ENCODE peak calls at places on chromosomes 11 and 22, in five cellular contexts. H, Z, R, B and Y are unnamed samples.
A peak's percentile ranks its signal among the peaks of the same experiment; 100 is the strongest.

GRCh38 chr11:116716617-116717016 is 56.2 kb downstream of the BUD13 start:
- DNase-seq in H (no peak), Z (no peak), R (no peak), B (no peak), Y (no peak)

GRCh38 chr11:86740628-86741488 is 59.5 kb upstream of the PRSS23 start:
- DNase-seq in H (peak; percentile 58), Z (peak; percentile 78), R (peak; percentile 89), B (no peak), Y (no peak)

GRCh38 chr22:30752771-30753170 is 58.1 kb downstream of the OSBP2 start:
- DNase-seq in H (no peak), Z (no peak), R (no peak), B (no peak), Y (no peak)

GRCh38 chr11:109798521-109798920 is 294.7 kb upstream of the ZC3H12C start:
- DNase-seq in H (no peak), Z (no peak), R (no peak), B (no peak), Y (no peak)

GRCh38 chr11:724063-724732 is 18.2 kb downstream of the EPS8L2 start:
- DNase-seq in H (no peak), Z (no peak), R (no peak), B (peak; percentile 30), Y (no peak)

GRCh38 chr11:91314521-91314920 is 910.1 kb upstream of the FAT3 start:
- DNase-seq in H (no peak), Z (no peak), R (no peak), B (no peak), Y (no peak)

GRCh38 chr11:99316761-99317475 is 296.2 kb downstream of the CNTN5 start:
- DNase-seq in H (no peak), Z (no peak), R (no peak), B (no peak), Y (no peak)

GRCh38 chr22:50403701-50404101 is 60.6 kb downstream of the PPP6R2 start:
- DNase-seq in H (no peak), Z (no peak), R (no peak), B (peak; percentile 77), Y (no peak)

GRCh38 chr22:38104084-38104483 is 6.4 kb downstream of the BAIAP2L2 start:
- DNase-seq in H (no peak), Z (no peak), R (peak; percentile 8), B (no peak), Y (no peak)

GRCh38 chr11:47256374-47256773 is 1.4 kb upstream of the NR1H3 start:
- DNase-seq in H (no peak), Z (no peak), R (no peak), B (no peak), Y (no peak)

GRCh38 chr22:45212306-45212709 is 28.4 kb downstream of the KIAA0930 start:
- DNase-seq in H (no peak), Z (no peak), R (no peak), B (peak; percentile 75), Y (no peak)

GRCh38 chr11:67277231-67277961 is 11.1 kb downstream of the GRK2 start:
- DNase-seq in H (no peak), Z (no peak), R (no peak), B (no peak), Y (no peak)

GRCh38 chr11:65555693-65556231 is 2.4 kb downstream of the LTBP3 start:
- DNase-seq in H (no peak), Z (peak; percentile 83), R (peak; percentile 71), B (peak; percentile 64), Y (no peak)

GRCh38 chr11:38937709-38938108 is 2339.7 kb upstream of the RAG2 start:
- DNase-seq in H (no peak), Z (no peak), R (no peak), B (no peak), Y (peak; percentile 23)

GRCh38 chr11:10659339-10660216 is 34.0 kb downstream of the IRAG1 start:
- DNase-seq in H (no peak), Z (peak; percentile 91), R (peak; percentile 96), B (no peak), Y (peak; percentile 47)

GRCh38 chr11:103903005-103903404 is 133.4 kb upstream of the DDI1 start:
- DNase-seq in H (no peak), Z (no peak), R (no peak), B (no peak), Y (no peak)

GRCh38 chr11:100574894-100575769 is 112.0 kb upstream of the ARHGAP42 start:
- DNase-seq in H (no peak), Z (peak; percentile 6), R (peak; percentile 13), B (no peak), Y (peak; percentile 67)

DNA sequence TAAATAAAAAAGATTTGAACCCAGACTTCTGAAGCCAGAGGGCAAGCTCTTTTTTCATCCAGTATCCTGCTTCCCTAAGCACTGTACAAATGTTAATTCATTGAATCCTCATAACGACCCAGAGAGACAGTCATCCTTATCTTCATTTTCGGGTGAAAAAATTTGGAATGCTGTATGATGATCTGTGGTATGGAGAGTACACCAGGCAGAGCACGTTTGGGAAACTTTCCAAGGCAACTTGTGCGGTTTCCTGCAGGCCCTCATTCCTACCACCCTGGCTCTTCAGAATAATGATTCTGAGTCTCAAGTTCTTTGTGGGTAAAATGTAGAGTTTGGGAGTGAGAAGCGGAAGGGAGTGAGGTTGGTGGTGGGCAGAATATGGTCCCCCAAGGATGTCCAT is 177.9 kb upstream of the CADM1 start:
- DNase-seq in H (no peak), Z (no peak), R (no peak), B (no peak), Y (no peak)
- TF ChIP-seq JUND in H (no peak), Z (no peak), R (no peak), B (no peak), Y (no peak)

DNA sequence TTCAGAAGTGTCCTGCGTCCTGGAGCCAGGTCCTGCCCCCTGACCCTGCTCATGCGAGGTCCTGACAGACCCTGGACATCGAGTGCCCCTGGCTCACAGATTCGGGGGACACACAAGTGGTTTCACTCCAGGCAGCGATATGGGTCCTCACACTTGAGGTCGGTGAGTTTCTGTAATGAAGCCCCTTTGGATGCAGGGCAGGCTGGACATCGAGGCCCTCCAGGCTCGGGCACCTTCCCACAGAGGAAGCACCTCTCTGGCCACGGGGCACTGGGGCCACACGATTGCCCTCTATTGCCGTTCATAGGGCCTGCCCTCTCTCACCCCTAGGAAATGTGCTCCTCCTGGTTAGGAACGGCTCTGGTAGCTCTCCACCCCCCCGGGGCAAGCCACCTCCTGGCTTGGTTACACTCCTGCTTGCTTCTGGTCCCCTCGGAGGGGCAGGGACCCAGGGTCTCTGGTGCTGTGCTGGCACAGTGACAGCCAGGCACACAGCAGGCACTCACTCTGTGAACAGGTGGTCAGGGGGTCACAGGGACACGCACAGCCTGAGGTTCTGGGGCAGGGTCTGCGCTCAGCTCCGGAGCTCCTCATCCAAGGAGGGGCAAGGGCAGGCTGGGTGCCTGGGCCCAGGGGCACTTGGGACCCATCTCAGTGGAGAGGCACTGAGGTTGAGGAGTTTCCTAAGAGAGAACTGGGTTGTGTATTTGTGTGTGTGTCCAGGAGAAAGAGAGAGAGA is 907.7 kb downstream of the BRD1 start:
- DNase-seq in H (no peak), Z (no peak), R (no peak), B (no peak), Y (no peak)
- TF ChIP-seq JUND in H (no peak), Z (no peak), R (no peak), B (no peak), Y (no peak)

GRCh38 chr11:94632356-94632755 is 65.2 kb downstream of the PIWIL4 start:
- DNase-seq in H (no peak), Z (no peak), R (no peak), B (no peak), Y (no peak)

GRCh38 chr11:94635072-94635471 is 67.9 kb downstream of the PIWIL4 start:
- DNase-seq in H (no peak), Z (no peak), R (peak; percentile 7), B (no peak), Y (no peak)

DNA sequence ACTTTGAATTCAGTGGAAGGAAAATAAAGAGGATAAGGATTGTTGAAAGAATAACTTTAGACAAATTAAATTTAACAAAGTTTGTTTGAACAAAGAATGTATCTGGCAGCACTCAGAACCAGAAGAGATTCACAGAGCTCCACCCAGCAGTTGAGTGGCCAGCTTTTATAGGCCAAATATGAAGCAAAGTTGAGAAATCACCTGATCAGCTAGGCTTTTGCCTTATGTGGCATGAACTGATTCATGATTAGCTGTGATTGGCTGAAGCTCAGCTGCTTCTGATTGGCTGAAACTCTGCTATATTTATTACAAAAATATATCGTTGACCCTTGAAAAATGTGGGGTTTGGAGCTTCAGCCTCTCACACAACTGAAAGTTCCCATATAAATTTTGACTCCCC is 62.6 kb downstream of the PIWIL4 start:
- DNase-seq in H (no peak), Z (no peak), R (no peak), B (no peak), Y (no peak)
- TF ChIP-seq JUND in H (no peak), Z (no peak), R (no peak), B (no peak), Y (no peak)

DNA sequence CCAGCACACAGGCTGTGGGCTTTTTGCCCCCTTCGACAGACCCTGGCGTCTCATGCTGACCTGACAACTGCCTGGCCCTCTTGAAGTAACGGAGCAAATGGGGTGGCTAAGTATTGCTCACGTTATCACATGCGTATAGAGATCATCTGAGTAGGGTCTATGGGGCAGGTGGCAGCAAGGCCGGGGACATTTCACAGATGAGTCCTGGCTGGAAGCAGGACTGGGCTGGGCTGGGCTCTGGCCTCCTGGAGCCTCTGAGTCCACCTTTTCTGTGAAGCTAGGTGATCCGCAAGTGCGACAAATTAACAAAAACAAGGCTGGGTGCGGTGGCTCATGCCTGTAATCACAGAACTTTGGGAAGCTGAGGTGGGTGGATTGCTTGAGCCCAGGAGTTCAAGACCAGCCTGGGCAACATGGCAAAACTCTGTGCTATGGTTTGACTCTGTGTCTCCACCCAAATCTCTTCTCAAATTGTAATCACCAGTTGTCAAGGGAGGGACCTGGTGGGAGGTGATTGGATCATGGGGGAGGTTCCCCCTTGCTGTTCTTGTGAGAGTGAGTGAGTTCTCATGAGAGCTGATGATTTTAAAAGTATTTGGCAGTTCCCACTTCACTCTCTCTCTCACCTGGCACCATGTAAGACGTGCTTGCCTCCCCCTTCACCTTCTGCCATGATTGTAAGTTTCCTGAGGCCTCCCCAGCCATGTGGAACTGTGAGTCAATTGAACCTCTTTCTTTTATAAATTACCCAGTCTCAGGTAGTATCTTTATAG is 122.0 kb downstream of the MPPED1 start:
- DNase-seq in H (no peak), Z (no peak), R (no peak), B (no peak), Y (no peak)
- TF ChIP-seq JUND in H (no peak), Z (no peak), R (no peak), B (no peak), Y (no peak)

GRCh38 chr11:130816516-130816915 is 99.8 kb downstream of the SNX19 start:
- DNase-seq in H (no peak), Z (no peak), R (no peak), B (no peak), Y (no peak)

GRCh38 chr11:130815921-130816320 is 100.4 kb downstream of the SNX19 start:
- DNase-seq in H (no peak), Z (no peak), R (no peak), B (no peak), Y (no peak)

GRCh38 chr11:130816941-130817607 is 99.2 kb downstream of the SNX19 start:
- DNase-seq in H (no peak), Z (no peak), R (no peak), B (no peak), Y (no peak)

GRCh38 chr11:130819561-130819960 is 96.7 kb downstream of the SNX19 start:
- DNase-seq in H (no peak), Z (no peak), R (no peak), B (no peak), Y (no peak)

GRCh38 chr11:130817608-130817944 is 98.7 kb downstream of the SNX19 start:
- DNase-seq in H (no peak), Z (no peak), R (no peak), B (no peak), Y (no peak)
- TF ChIP-seq JUND in H (no peak), Z (no peak), R (no peak), B (no peak), Y (no peak)